ENCODE peak calls at places on chromosomes 12 and 14, in nine cellular contexts. Z, G, B, P, I, T, H, U and C are unnamed samples.

GRCh38 chr12:104846056-104846762 is 111.9 kb downstream of the SLC41A2 start:
- DNase-seq in G (no peak), U (no peak), Z (no peak), B (no peak), H (peak; percentile 52), I (no peak), T (no peak), P (no peak), C (no peak)

GRCh38 chr14:76827696-76828301 is 1.6 kb downstream of the LRRC74A start:
- DNase-seq in G (no peak), T (no peak), P (peak; percentile 18), B (no peak), I (no peak), H (no peak), U (no peak), Z (peak; percentile 28), C (no peak)

GRCh38 chr14:103871596-103872480 is 24.5 kb upstream of the PPP1R13B start:
- DNase-seq in P (peak; percentile 58), T (no peak), G (no peak), Z (no peak), U (peak; percentile 69), B (peak; percentile 73), I (peak; percentile 90), H (no peak), C (no peak)

GRCh38 chr12:89070603-89071002 is 281.7 kb downstream of the DUSP6 start:
- DNase-seq in G (no peak), P (no peak), U (no peak), H (no peak), Z (no peak), I (no peak), B (no peak), T (no peak), C (no peak)

GRCh38 chr14:54438703-54439102 is 2.5 kb downstream of the CNIH1 start:
- DNase-seq in U (no peak), B (no peak), G (no peak), P (no peak), Z (no peak), I (no peak), T (no peak), H (no peak), C (no peak)

GRCh38 chr12:122757568-122757967 is 4.9 kb downstream of the DENR start:
- DNase-seq in P (no peak), I (no peak), B (no peak), Z (no peak), T (no peak), U (no peak), H (no peak), G (no peak), C (no peak)

GRCh38 chr14:96349286-96350075 is 13.7 kb downstream of the ATG2B start:
- DNase-seq in T (no peak), U (no peak), I (no peak), B (no peak), Z (no peak), G (peak; percentile 29), P (no peak), H (no peak), C (no peak)

GRCh38 chr12:46661161-46661845 is 164.5 kb downstream of the SLC38A4 start:
- DNase-seq in P (no peak), Z (peak; percentile 36), B (peak; percentile 52), H (peak; percentile 95), T (no peak), G (peak; percentile 88), U (peak; percentile 31), I (no peak), C (no peak)

GRCh38 chr12:44589697-44590096 is 286.4 kb downstream of the NELL2 start:
- DNase-seq in G (peak; percentile 85), T (no peak), H (no peak), P (no peak), U (no peak), B (no peak), Z (no peak), I (no peak), C (no peak)

GRCh38 chr14:61379639-61380184 is 58.3 kb downstream of the PRKCH start:
- DNase-seq in U (peak; percentile 49), B (no peak), I (no peak), G (no peak), P (no peak), H (no peak), T (no peak), Z (no peak), C (no peak)

GRCh38 chr12:118061876-118062791 is 1.2 kb upstream of the WSB2 start:
- DNase-seq in U (no peak), H (peak; percentile 58), P (no peak), I (peak; percentile 82), Z (peak; percentile 49), T (no peak), G (peak; percentile 50), B (no peak), C (peak; percentile 28)

DNA sequence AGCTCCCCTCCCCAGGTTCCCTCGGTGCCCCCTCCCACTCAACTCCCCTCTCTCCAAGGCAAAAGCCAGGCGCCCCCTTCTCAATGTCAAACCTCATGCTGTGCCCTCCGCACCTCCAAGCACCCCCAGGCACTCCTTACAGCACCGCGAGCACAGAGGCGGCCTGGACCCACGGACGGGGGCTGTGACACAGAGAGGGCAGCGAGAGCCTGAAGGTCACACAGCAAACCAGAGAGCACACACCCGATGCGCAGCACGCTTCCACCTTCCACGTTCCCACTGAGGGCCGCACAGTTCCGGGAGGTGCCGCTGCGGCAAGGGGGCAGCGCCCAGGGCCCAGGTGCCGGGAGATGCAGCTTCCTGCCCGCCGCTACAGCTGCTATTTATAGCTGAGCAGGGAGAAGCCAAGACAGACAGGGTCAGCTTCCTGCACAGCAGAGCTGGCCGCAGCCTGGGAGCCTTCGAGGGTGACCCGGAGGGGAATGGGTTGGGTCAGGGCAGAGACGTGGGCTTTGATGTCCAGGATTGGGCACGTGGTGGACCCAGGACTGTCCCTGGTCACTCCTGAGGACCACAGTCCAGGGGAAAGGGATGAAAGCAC is 12.9 kb downstream of the NCOR2 start:
- DNase-seq in G (no peak), Z (no peak), P (no peak), U (no peak), I (peak; percentile 76), H (no peak), T (no peak), B (peak; percentile 24), C (peak; percentile 50)
- H3K4me1 ChIP-seq in G (peaks cover 22% of the 10 kb centered on the region), Z (peaks cover 46% of the 10 kb centered on the region), P (peaks cover 63% of the 10 kb centered on the region), U (peaks cover 30% of the 10 kb centered on the region), I (peaks cover 51% of the 10 kb centered on the region), H (peaks cover 22% of the 10 kb centered on the region), T (peaks cover 83% of the 10 kb centered on the region), B (no peaks in the 10 kb centered on the region), C (peaks cover 65% of the 10 kb centered on the region)

GRCh38 chr14:92926931-92927330 is 4.0 kb downstream of the CHGA start:
- DNase-seq in T (no peak), P (no peak), Z (no peak), I (no peak), G (no peak), H (no peak), U (no peak), B (no peak), C (no peak)

GRCh38 chr14:92928961-92929688 is 6.2 kb downstream of the CHGA start:
- DNase-seq in U (no peak), P (no peak), G (no peak), I (no peak), H (no peak), B (no peak), T (no peak), Z (no peak), C (no peak)

GRCh38 chr14:92928258-92928629 is 5.3 kb downstream of the CHGA start:
- DNase-seq in P (no peak), Z (no peak), H (no peak), B (no peak), U (no peak), T (no peak), I (no peak), G (no peak), C (no peak)

GRCh38 chr14:92926180-92926845 is 3.4 kb downstream of the CHGA start:
- DNase-seq in B (no peak), Z (no peak), P (no peak), I (no peak), T (no peak), U (no peak), G (peak; percentile 97), H (no peak), C (no peak)

GRCh38 chr14:92927396-92928257 is 4.7 kb downstream of the CHGA start:
- DNase-seq in T (no peak), G (peak; percentile 82), Z (no peak), I (no peak), B (no peak), P (no peak), U (no peak), H (no peak), C (no peak)
- H3K4me1 ChIP-seq in T (peaks cover 5% of the 10 kb centered on the region), G (peaks cover 24% of the 10 kb centered on the region), Z (peaks cover 3% of the 10 kb centered on the region), I (no peaks in the 10 kb centered on the region), B (no peaks in the 10 kb centered on the region), P (no peaks in the 10 kb centered on the region), U (no peaks in the 10 kb centered on the region), H (no peaks in the 10 kb centered on the region), C (no peaks in the 10 kb centered on the region)

GRCh38 chr12:51954465-51955361 is 3.2 kb downstream of the ACVR1B start:
- DNase-seq in P (no peak), I (no peak), G (peak; percentile 67), H (no peak), Z (no peak), T (no peak), B (no peak), U (no peak), C (no peak)

GRCh38 chr12:51951199-51951842 is at the start of gene ACVR1B:
- DNase-seq in T (peak; percentile 92), I (peak; percentile 98), P (peak; percentile 91), Z (peak; percentile 89), G (peak; percentile 69), B (peak; percentile 89), H (peak; percentile 90), U (peak; percentile 85), C (peak; percentile 77)

GRCh38 chr12:51953925-51954324 is 2.4 kb downstream of the ACVR1B start:
- DNase-seq in G (no peak), Z (no peak), I (no peak), H (no peak), P (no peak), T (peak; percentile 64), B (no peak), U (no peak), C (no peak)

GRCh38 chr12:51951843-51952722 is 584 bp downstream of the ACVR1B start:
- DNase-seq in T (peak; percentile 88), H (no peak), U (no peak), G (no peak), Z (peak; percentile 51), I (peak; percentile 86), B (no peak), P (peak; percentile 33), C (peak; percentile 24)

DNA sequence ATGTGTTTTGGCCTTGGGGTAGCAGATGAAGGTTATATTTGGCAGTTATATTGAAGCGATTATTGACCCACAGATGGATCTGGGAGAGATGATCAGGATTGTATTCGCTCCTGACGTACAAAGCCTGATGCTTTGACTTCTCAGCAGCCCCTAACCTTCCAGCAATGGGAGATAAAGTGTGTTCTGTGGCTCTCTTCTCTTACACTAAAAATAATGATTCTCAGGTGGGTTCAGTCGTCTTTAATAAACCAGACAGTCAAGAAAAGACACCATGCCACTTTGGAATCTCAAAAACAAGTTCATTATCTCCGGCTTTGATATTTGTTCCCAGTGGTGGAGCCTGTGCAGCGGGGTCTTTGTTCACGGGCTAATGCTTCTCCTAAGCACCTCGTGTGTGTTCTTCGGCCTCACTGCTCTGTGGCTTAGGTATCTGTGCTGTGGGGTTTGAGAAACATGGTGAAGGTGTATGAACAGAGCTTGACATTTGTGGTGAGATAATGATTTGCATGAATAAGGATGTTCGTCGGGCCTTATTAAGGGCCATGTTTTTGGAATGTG is 1.6 kb downstream of the ACVR1B start:
- DNase-seq in H (no peak), G (no peak), B (no peak), I (no peak), U (no peak), P (no peak), T (peak; percentile 72), Z (no peak), C (no peak)
- H3K4me1 ChIP-seq in H (peaks cover 9% of the 10 kb centered on the region), G (peaks cover 21% of the 10 kb centered on the region), B (peaks cover 16% of the 10 kb centered on the region), I (peaks cover 26% of the 10 kb centered on the region), U (peaks cover 28% of the 10 kb centered on the region), P (peaks cover 46% of the 10 kb centered on the region), T (peaks cover 48% of the 10 kb centered on the region), Z (peaks cover 7% of the 10 kb centered on the region), C (peaks cover 52% of the 10 kb centered on the region)

GRCh38 chr14:105163040-105163742 is 5.4 kb downstream of the JAG2 start:
- DNase-seq in G (no peak), Z (no peak), I (no peak), H (no peak), P (no peak), U (no peak), B (no peak), T (no peak), C (no peak)
- H3K4me1 ChIP-seq in G (no peaks in the 10 kb centered on the region), Z (peaks cover 4% of the 10 kb centered on the region), I (no peaks in the 10 kb centered on the region), H (peaks cover 3% of the 10 kb centered on the region), P (peaks cover 58% of the 10 kb centered on the region), U (no peaks in the 10 kb centered on the region), B (no peaks in the 10 kb centered on the region), T (peaks cover 25% of the 10 kb centered on the region), C (peaks cover 41% of the 10 kb centered on the region)